ENCODE peak calls at places on chromosome 17, in eight cellular contexts. E is CD4-positive, CD25-positive, alpha-beta regulatory T cell; K is aorta; O is CD4-positive, alpha-beta memory T cell; U is testis; Z is adrenal gland; W is astrocyte of the cerebellum; G is ascending aorta. S is an unnamed sample.

GRCh38 chr17:42458497-42459255 is at the start of gene ATP6V0A1:
- DNase-seq in E (peak), K (peak), O (peak), U (peak), Z (peak), W (peak), G (peak), S (peak)

GRCh38 chr17:9363440-9364350 is 211.9 kb downstream of the STX8 start:
- DNase-seq in E (no peak), K (no peak), O (no peak), U (no peak), Z (no peak), W (peak), G (no peak), S (no peak)

GRCh38 chr17:68498479-68499326 is 13.5 kb upstream of the PRKAR1A start:
- DNase-seq in E (peak), K (no peak), O (no peak), U (peak), Z (peak), W (no peak), G (no peak), S (no peak)

GRCh38 chr17:28616281-28616680 is 2.3 kb upstream of the RSKR start:
- DNase-seq in E (no peak), K (no peak), O (no peak), U (no peak), Z (no peak), W (no peak), G (no peak), S (no peak)

GRCh38 chr17:51857052-51857593 is 301.4 kb downstream of the CA10 start:
- DNase-seq in E (no peak), K (no peak), O (no peak), U (no peak), Z (no peak), W (no peak), G (no peak), S (no peak)

GRCh38 chr17:27860971-27861669 is 32.0 kb downstream of the LYRM9 start:
- DNase-seq in E (no peak), K (no peak), O (no peak), U (no peak), Z (no peak), W (no peak), G (no peak), S (no peak)

GRCh38 chr17:79153367-79154130 is 78.9 kb downstream of the ENGASE start:
- DNase-seq in E (no peak), K (no peak), O (no peak), U (no peak), Z (no peak), W (no peak), G (no peak), S (no peak)

GRCh38 chr17:82097187-82097918 is 683 bp downstream of the FASN start:
- DNase-seq in E (peak), K (peak), O (no peak), U (peak), Z (peak), W (no peak), G (no peak), S (no peak)

GRCh38 chr17:73343168-73343634 is 31.4 kb upstream of the CDC42EP4 start:
- DNase-seq in E (no peak), K (peak), O (no peak), U (peak), Z (peak), W (no peak), G (peak), S (peak)

GRCh38 chr17:13073013-13073412 is 55.2 kb upstream of the ELAC2 start:
- DNase-seq in E (no peak), K (no peak), O (no peak), U (no peak), Z (no peak), W (no peak), G (no peak), S (no peak)

GRCh38 chr17:68595496-68595895 is 5.7 kb downstream of the FAM20A start:
- DNase-seq in E (no peak), K (peak), O (no peak), U (peak), Z (no peak), W (no peak), G (no peak), S (no peak)

GRCh38 chr17:5557485-5557884 is 26.8 kb downstream of the NLRP1 start:
- DNase-seq in E (no peak), K (no peak), O (no peak), U (no peak), Z (no peak), W (peak), G (no peak), S (peak)

GRCh38 chr17:32490101-32490482 is 3.3 kb downstream of the CDK5R1 start:
- DNase-seq in E (no peak), K (no peak), O (no peak), U (no peak), Z (no peak), W (no peak), G (no peak), S (no peak)

DNA sequence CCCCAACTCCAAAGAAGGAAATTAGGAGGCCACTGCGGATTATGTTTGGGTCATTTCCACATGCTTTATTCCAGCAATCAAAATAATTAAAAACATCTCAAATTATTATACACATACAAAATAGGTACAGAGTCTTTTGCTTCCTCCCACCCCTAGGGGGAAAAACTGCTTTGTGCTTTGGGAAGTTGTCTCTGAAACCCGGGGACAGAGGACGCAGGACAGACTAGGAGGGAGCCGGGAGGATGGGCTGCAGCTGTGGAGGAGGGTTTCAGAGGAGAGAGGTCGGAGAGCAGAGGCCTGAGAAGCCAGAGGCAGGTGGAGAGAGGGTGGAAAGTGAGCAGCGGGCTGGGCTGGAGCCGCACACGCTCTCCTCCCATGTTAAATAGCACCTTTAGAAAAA is 17.4 kb downstream of the COL1A1 start:
- DNase-seq in E (no peak), K (no peak), O (no peak), U (no peak), Z (no peak), W (no peak), G (no peak), S (no peak)
- H3K4me3 ChIP-seq in E (no peak), K (no peak), O (peak), U (no peak), Z (no peak), W (no peak), G (no peak), S (no peak)

GRCh38 chr17:17680477-17681186 is 626 bp upstream of the RAI1 start:
- DNase-seq in E (no peak), K (no peak), O (no peak), U (no peak), Z (no peak), W (no peak), G (no peak), S (no peak)
- H3K4me3 ChIP-seq in E (no peak), K (no peak), O (peak), U (peak), Z (no peak), W (no peak), G (peak), S (peak)

GRCh38 chr17:77436058-77436442 is 295.3 kb downstream of the SEC14L1 start:
- DNase-seq in E (no peak), K (no peak), O (no peak), U (no peak), Z (peak), W (no peak), G (no peak), S (no peak)
- H3K4me3 ChIP-seq in E (peak), K (no peak), O (peak), U (no peak), Z (no peak), W (no peak), G (no peak), S (no peak)

GRCh38 chr17:40071720-40072480 is 9.1 kb downstream of the THRA start:
- DNase-seq in E (no peak), K (peak), O (no peak), U (peak), Z (peak), W (no peak), G (peak), S (no peak)
- H3K4me3 ChIP-seq in E (no peak), K (no peak), O (no peak), U (no peak), Z (no peak), W (no peak), G (peak), S (no peak)

GRCh38 chr17:76843703-76844484 is 24.3 kb upstream of the MGAT5B start:
- DNase-seq in E (no peak), K (no peak), O (no peak), U (no peak), Z (peak), W (no peak), G (no peak), S (no peak)

GRCh38 chr17:76840443-76840767 is 27.8 kb upstream of the MGAT5B start:
- DNase-seq in E (no peak), K (no peak), O (no peak), U (no peak), Z (no peak), W (no peak), G (no peak), S (no peak)

GRCh38 chr17:76841776-76842405 is 26.3 kb upstream of the MGAT5B start:
- DNase-seq in E (no peak), K (no peak), O (no peak), U (no peak), Z (no peak), W (no peak), G (no peak), S (no peak)

GRCh38 chr17:76844485-76844829 is 23.7 kb upstream of the MGAT5B start:
- DNase-seq in E (no peak), K (no peak), O (no peak), U (no peak), Z (no peak), W (no peak), G (no peak), S (no peak)

GRCh38 chr17:76840884-76841775 is 27.1 kb upstream of the MGAT5B start:
- DNase-seq in E (no peak), K (no peak), O (no peak), U (no peak), Z (no peak), W (no peak), G (no peak), S (no peak)
- H3K4me3 ChIP-seq in E (no peak), K (no peak), O (no peak), U (no peak), Z (no peak), W (no peak), G (no peak), S (no peak)

DNA sequence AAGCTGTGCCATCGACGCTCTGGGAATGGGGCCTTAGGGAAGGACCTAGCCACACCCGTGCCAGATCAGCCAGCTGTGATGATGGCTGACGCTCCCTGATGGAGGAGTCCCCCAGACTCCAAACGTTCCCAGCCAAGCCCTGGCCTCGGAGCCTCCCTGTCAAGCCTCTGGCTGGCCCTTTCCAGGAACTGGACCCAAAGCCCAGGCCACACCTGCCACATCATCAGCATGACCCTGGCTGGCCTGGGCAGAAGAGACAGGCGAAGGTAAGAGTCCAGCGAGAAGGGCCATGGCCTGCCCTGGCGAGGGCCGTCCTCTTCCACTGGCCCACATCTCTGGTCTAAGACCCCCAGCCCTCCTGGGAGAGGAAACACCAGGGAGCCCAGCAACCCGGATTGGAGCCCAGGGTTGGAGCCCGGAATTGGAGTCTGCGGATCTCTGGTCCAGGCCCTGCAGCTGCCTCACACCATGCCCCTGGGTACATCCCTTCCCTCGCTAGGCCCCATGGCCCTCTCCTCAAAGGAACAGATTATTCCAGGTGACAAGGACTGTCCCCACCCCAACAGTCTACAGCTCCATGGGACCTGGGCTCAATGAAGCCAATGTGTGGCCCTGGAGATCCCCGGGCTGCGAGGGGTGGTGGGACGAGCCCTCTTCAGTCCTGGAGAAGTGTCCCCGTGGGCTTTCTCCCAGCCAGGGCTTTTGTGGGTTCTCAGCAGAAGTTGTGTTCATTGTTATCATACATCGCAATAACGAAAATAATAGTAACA is 105.1 kb upstream of the TNRC6C start:
- DNase-seq in E (no peak), K (no peak), O (no peak), U (no peak), Z (no peak), W (no peak), G (no peak), S (no peak)
- H3K4me3 ChIP-seq in E (no peak), K (no peak), O (no peak), U (no peak), Z (no peak), W (no peak), G (no peak), S (no peak)

DNA sequence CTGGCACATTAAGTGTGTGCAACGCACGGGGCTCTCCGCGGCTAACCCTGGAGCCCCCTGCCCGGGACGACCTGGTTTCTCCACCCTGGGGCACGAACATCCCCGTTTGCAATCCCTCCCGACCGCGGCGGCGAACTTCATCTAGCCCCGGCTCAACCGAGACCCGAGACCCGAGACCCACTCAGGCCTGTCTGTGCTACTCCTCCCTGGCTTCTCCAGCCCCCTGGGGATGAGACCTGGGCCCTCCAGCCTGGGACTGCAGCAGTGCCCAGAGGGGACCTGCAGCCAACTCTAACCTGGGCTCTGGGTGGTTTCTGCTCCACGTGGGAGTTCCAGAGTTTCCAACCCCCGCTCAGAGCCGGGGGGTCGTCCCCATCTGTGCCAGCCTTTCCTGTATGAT is 73.5 kb downstream of the TIMM22 start:
- DNase-seq in E (no peak), K (no peak), O (no peak), U (no peak), Z (no peak), W (no peak), G (no peak), S (no peak)
- H3K4me3 ChIP-seq in E (no peak), K (no peak), O (no peak), U (no peak), Z (no peak), W (no peak), G (no peak), S (no peak)

DNA sequence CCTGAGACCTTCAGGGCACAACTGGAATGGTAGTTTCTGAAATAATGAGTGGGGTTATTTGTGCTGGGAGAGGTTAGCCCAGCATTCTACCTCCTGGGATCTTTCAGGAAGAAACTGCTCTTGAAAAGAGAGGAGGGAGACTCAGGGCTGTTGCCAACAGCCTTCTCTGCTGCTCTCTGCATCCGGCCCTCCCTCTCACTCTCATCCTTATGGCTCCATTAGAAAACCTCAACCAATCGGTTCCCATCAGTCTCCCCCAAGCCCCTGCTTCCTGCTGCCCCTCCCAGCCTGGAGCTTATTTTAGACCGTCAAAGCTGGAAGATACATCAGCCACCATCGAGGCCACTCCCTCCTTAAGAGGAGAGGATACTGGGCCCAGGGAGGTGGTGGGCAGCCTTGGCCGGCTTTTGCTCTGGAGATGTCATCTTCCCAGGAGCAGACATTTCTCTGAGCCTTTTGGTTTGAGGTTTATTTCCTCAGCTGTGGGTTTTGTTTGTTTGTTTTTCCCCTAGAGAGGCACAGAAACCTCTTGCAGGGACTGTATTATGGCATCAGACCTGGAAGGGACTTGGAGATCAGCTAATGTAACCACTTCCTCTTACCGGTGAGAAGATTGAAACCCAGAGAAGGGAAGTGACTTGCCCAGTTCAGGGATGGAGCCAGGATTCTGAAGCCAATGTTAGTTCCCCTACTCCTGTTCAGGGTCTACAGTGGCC is 2.7 kb downstream of the MPRIP start:
- DNase-seq in E (peak), K (no peak), O (no peak), U (peak), Z (peak), W (peak), G (peak), S (peak)
- H3K4me3 ChIP-seq in E (peak), K (peak), O (peak), U (no peak), Z (no peak), W (peak), G (peak), S (peak)

DNA sequence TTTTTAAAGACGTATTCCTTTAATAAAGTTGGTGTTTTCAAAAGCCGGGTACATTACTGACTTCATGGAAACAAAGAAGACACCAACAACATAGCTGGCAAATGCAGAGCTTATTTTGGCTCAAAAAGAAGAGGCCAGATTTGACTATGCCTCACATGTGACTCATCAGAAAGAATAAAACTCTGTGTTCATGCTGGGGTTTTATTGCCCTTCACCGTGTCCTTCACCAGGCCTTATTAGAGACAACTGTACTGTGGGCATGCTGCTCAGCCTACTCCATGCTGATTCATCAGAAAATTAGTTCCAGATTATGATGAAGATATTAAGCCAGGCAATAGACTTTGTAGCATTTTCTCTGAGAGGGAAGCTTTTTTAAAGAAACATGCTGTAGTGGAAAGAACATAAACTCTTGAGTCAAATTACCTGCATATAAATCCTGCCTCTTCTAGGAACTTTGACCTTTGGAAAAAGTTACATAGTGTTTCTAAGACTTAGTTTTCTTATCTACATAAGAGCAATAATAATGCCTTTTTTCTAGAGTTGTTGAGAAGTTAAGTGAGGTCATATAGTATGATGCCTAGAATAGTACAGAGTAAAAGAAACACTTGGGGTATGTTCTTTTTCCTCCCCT is 89.7 kb downstream of the CYB561 start:
- DNase-seq in E (no peak), K (no peak), O (no peak), U (peak), Z (peak), W (peak), G (peak), S (peak)
- H3K4me3 ChIP-seq in E (no peak), K (no peak), O (no peak), U (no peak), Z (no peak), W (no peak), G (no peak), S (no peak)

S was measured in skeletal muscle cell.